ENCODE peak calls at places on chromosomes 7 and 10, in nine cellular contexts. X is EL; Y is cardiac muscle cell; G is Calu3; O is activated CD4-positive, CD25-positive, alpha-beta regulatory T cell treated with anti-CD3 and anti-CD28 coated beads, Interleukin-2, amount 50 U/mL, for 72 hours; P is NCI-H1092; L is neuronal stem cell; E is stimulated activated CD8-positive, alpha-beta memory T cell treated with anti-CD3 and anti-CD28 coated beads, Interleukin-4, amount 100 ng/mL, for 1 hour; F is Right ventricle myocardium superior. S is an unnamed sample.

GRCh38 chr7:28986723-28987122 is 28.6 kb upstream of the TRIL start:
- DNase-seq in X (peak; percentile 12), Y (no peak), G (no peak), O (no peak), P (no peak), L (no peak), E (no peak), F (no peak), S (no peak)

GRCh38 chr10:42738669-42739068 is 43.9 kb upstream of the BMS1 start:
- DNase-seq in X (no peak), Y (no peak), G (no peak), O (no peak), P (no peak), L (no peak), E (no peak), F (no peak), S (no peak)

GRCh38 chr10:126431816-126432215 is 43.5 kb upstream of the ADAM12 start:
- DNase-seq in X (no peak), Y (no peak), G (no peak), O (no peak), P (no peak), L (no peak), E (no peak), F (no peak), S (no peak)

GRCh38 chr10:70803768-70804423 is 11.9 kb upstream of the SGPL1 start:
- DNase-seq in X (no peak), Y (no peak), G (no peak), O (no peak), P (peak; percentile 89), L (no peak), E (no peak), F (no peak), S (no peak)

GRCh38 chr10:43124094-43124521 is 14.1 kb upstream of the CSGALNACT2 start:
- DNase-seq in X (no peak), Y (no peak), G (no peak), O (no peak), P (no peak), L (no peak), E (no peak), F (no peak), S (no peak)

GRCh38 chr10:75922435-75922834 is 491.0 kb downstream of the LRMDA start:
- DNase-seq in X (no peak), Y (no peak), G (no peak), O (no peak), P (no peak), L (no peak), E (no peak), F (no peak), S (no peak)

GRCh38 chr10:77637986-77638765 is 568 bp upstream of the KCNMA1 start:
- DNase-seq in X (peak; percentile 60), Y (peak; percentile 65), G (peak; percentile 44), O (no peak), P (peak; percentile 27), L (no peak), E (no peak), F (peak; percentile 50), S (no peak)

GRCh38 chr10:21368728-21369425 is 156.6 kb downstream of the SKIDA1 start:
- DNase-seq in X (no peak), Y (peak; percentile 17), G (no peak), O (no peak), P (no peak), L (no peak), E (no peak), F (no peak), S (no peak)

GRCh38 chr10:9102026-9102425 is 1047.5 kb downstream of the GATA3 start:
- DNase-seq in X (no peak), Y (no peak), G (no peak), O (no peak), P (no peak), L (no peak), E (no peak), F (no peak), S (no peak)

GRCh38 chr7:85068796-85069195 is 118.1 kb downstream of the SEMA3D start:
- DNase-seq in X (peak; percentile 58), Y (no peak), G (no peak), O (no peak), P (no peak), L (no peak), E (no peak), F (no peak), S (no peak)

GRCh38 chr10:103703941-103704919 is 151.1 kb downstream of the SH3PXD2A start:
- DNase-seq in X (no peak), Y (no peak), G (no peak), O (no peak), P (no peak), L (no peak), E (no peak), F (no peak), S (no peak)

GRCh38 chr7:101554584-101555268 is 74.4 kb downstream of the MYL10 start:
- DNase-seq in X (no peak), Y (no peak), G (no peak), O (no peak), P (no peak), L (no peak), E (no peak), F (no peak), S (no peak)

GRCh38 chr10:89414879-89415821 is 782 bp downstream of the IFIT5 start:
- DNase-seq in X (peak; percentile 65), Y (peak; percentile 22), G (peak; percentile 22), O (peak; percentile 54), P (no peak), L (peak; percentile 33), E (peak; percentile 15), F (peak; percentile 67), S (peak; percentile 73)

GRCh38 chr7:46568420-46569116 is 647.5 kb upstream of the IGFBP3 start:
- DNase-seq in X (no peak), Y (no peak), G (peak; percentile 69), O (no peak), P (no peak), L (no peak), E (no peak), F (no peak), S (no peak)

GRCh38 chr7:264541-265191 is 25.3 kb upstream of the FOXL3 start:
- DNase-seq in X (no peak), Y (no peak), G (peak; percentile 63), O (no peak), P (peak; percentile 15), L (no peak), E (no peak), F (peak; percentile 32), S (no peak)

GRCh38 chr10:784759-785538 is 95.5 kb upstream of the DIP2C start:
- DNase-seq in X (peak; percentile 85), Y (peak; percentile 53), G (peak; percentile 63), O (no peak), P (no peak), L (peak; percentile 49), E (no peak), F (peak; percentile 66), S (peak; percentile 73)

GRCh38 chr7:123410273-123410928 is 124.0 kb downstream of the IQUB start:
- DNase-seq in X (peak; percentile 2), Y (no peak), G (no peak), O (no peak), P (no peak), L (no peak), E (no peak), F (no peak), S (no peak)

GRCh38 chr10:71772832-71773220 is 494 bp downstream of the VSIR start:
- DNase-seq in X (no peak), Y (no peak), G (no peak), O (peak; percentile 52), P (no peak), L (no peak), E (no peak), F (no peak), S (no peak)

GRCh38 chr7:94332571-94332970 is 62.1 kb upstream of the COL1A2 start:
- DNase-seq in X (no peak), Y (no peak), G (no peak), O (no peak), P (no peak), L (no peak), E (no peak), F (no peak), S (no peak)

GRCh38 chr10:114879541-114880158 is 58.1 kb downstream of the FHIP2A start:
- DNase-seq in X (peak; percentile 41), Y (peak; percentile 52), G (peak; percentile 49), O (no peak), P (no peak), L (peak; percentile 31), E (no peak), F (no peak), S (no peak)

S was measured in Right ventricle myocardium inferior.